ENCODE peak calls at places on chromosomes 6 and 20, in ten cellular contexts. W is lower leg skin, G is GM13976, Z is NB4, A is astrocyte of the spinal cord, N is heart right ventricle, O is HFFc6, U is OCI-LY7, E is uterus, I is stomach. J is an unnamed sample.

GRCh38 chr6:22596011-22596410 is 26.6 kb downstream of the HDGFL1 start:
- DNase-seq in A (no peak), U (no peak), I (no peak), N (no peak), G (no peak), O (no peak), Z (no peak), E (no peak), W (no peak), J (no peak)

GRCh38 chr20:19603390-19603753 is 154.7 kb upstream of the RIN2 start:
- DNase-seq in A (no peak), W (no peak), N (no peak), I (no peak), E (no peak), Z (no peak), U (no peak), O (no peak), G (no peak), J (no peak)

GRCh38 chr20:11271319-11271718 is 597.5 kb upstream of the JAG1 start:
- DNase-seq in E (no peak), G (no peak), I (no peak), Z (no peak), W (no peak), U (no peak), O (no peak), N (no peak), A (no peak), J (no peak)

GRCh38 chr20:63225082-63225454 is 9.1 kb upstream of the YTHDF1 start:
- DNase-seq in U (no peak), I (no peak), W (no peak), Z (no peak), G (no peak), E (no peak), A (no peak), O (no peak), N (no peak), J (no peak)

GRCh38 chr6:6942826-6943225 is 164.9 kb upstream of the RREB1 start:
- DNase-seq in A (peak), Z (peak), O (peak), I (no peak), W (peak), G (peak), N (peak), U (no peak), E (no peak), J (peak)

GRCh38 chr6:34437644-34437970 is 11.7 kb upstream of the RPS10 start:
- DNase-seq in N (no peak), G (no peak), Z (no peak), O (no peak), W (no peak), U (no peak), E (no peak), I (no peak), A (no peak), J (no peak)

GRCh38 chr6:38671885-38672467 is 31.0 kb downstream of the GLO1 start:
- DNase-seq in O (peak), A (peak), G (peak), Z (peak), U (peak), W (no peak), I (no peak), E (no peak), N (no peak), J (peak)

GRCh38 chr6:149015224-149015876 is 268.5 kb downstream of the UST start:
- DNase-seq in G (no peak), W (no peak), A (peak), E (no peak), I (no peak), U (no peak), Z (no peak), N (no peak), O (peak), J (no peak)

GRCh38 chr6:46296586-46296985 is 125.8 kb upstream of the ENPP5 start:
- DNase-seq in Z (no peak), N (no peak), W (no peak), G (no peak), I (no peak), O (no peak), E (no peak), A (no peak), U (no peak), J (no peak)

GRCh38 chr20:25273046-25273445 is 25.2 kb downstream of the PYGB start:
- DNase-seq in A (no peak), I (peak), Z (no peak), O (no peak), N (no peak), E (peak), G (no peak), W (no peak), U (no peak), J (no peak)

GRCh38 chr20:14543040-14543439 is 205.6 kb upstream of the FLRT3 start:
- DNase-seq in O (no peak), I (no peak), A (no peak), E (no peak), Z (no peak), U (no peak), N (no peak), G (no peak), W (no peak), J (no peak)
- TF ChIP-seq CTCF in O (no peak), I (no peak), A (no peak), E (no peak), Z (no peak), U (no peak), N (no peak), G (no peak), W (no peak), J (no peak)

DNA sequence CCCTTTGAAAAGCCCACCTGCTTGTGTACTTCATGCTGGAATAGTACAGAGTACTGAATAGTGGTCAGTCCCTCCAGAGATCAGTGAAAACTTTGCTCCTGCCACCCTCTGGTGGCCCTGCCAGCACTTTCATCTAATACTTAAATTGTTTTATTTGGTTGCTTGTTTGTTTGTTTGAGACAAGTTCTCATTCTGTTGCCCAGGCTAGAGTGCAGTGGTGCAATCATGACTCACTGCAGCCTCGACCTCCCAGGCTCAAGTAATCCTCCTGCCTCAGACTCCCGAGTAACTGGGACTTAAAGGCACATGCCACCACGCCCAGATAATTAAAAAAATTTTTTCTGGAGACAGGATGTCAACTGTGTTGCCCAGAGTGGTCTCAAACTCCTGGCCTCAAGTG is 9.1 kb downstream of the FAM83D start:
- DNase-seq in I (no peak), W (no peak), O (peak), N (no peak), E (no peak), G (no peak), A (peak), U (no peak), Z (peak), J (no peak)
- TF ChIP-seq CTCF in I (no peak), W (no peak), O (peak), N (no peak), E (no peak), G (no peak), A (peak), U (peak), Z (no peak), J (no peak)

GRCh38 chr20:48405909-48406308 is 421.9 kb downstream of the PREX1 start:
- DNase-seq in W (no peak), N (no peak), O (no peak), A (no peak), E (no peak), I (no peak), Z (no peak), U (no peak), G (no peak), J (no peak)
- TF ChIP-seq CTCF in W (no peak), N (no peak), O (no peak), A (no peak), E (no peak), I (no peak), Z (no peak), U (no peak), G (no peak), J (no peak)

DNA sequence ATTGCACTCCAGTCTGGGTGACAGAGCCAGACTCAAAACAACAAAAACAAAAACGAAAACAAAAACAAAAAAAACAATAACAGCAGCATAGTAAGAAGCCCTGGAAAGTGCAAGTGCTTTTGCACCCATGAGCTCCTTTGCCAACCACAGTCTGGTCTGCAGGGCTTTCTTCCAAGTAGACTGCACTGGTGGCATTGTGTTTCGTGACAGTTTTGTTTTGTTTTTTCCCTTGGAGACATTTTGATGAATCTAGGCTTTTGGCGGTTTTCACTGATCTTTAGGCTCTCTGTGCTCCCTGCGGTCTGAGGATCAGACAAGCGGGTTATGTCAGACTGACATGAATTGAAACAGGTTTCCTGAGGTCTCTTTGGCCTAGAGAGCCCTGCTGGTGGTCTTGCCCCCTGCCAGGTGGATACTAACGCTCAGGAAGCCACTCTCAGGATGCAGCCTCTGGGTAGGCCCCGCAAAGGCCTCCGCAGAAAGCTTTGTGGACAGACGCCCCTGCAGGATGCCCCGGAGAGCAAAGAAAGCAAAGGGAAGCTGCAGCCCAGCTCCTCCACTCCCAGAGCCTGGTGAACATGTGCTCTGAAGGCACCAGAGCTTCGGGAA is 555.4 kb upstream of the AGPAT4 start:
- DNase-seq in E (no peak), O (no peak), I (no peak), U (no peak), G (no peak), N (no peak), Z (no peak), A (peak), W (no peak), J (no peak)
- TF ChIP-seq CTCF in E (no peak), O (no peak), I (no peak), U (no peak), G (no peak), N (no peak), Z (no peak), A (peak), W (no peak), J (no peak)

GRCh38 chr6:166454692-166455515 is 72.2 kb upstream of the MPC1 start:
- DNase-seq in N (no peak), W (no peak), U (no peak), G (no peak), O (no peak), Z (no peak), A (no peak), I (no peak), E (no peak), J (no peak)

GRCh38 chr6:166459272-166459671 is 76.5 kb upstream of the MPC1 start:
- DNase-seq in N (no peak), I (no peak), E (no peak), A (no peak), U (no peak), O (no peak), G (no peak), W (no peak), Z (no peak), J (no peak)

GRCh38 chr6:166453651-166454050 is 70.9 kb upstream of the MPC1 start:
- DNase-seq in N (no peak), I (no peak), A (no peak), U (no peak), Z (no peak), W (no peak), G (no peak), E (no peak), O (no peak), J (no peak)

GRCh38 chr6:166459906-166460305 is 77.2 kb upstream of the MPC1 start:
- DNase-seq in Z (no peak), W (no peak), A (no peak), I (no peak), E (no peak), O (no peak), U (no peak), G (no peak), N (no peak), J (no peak)

DNA sequence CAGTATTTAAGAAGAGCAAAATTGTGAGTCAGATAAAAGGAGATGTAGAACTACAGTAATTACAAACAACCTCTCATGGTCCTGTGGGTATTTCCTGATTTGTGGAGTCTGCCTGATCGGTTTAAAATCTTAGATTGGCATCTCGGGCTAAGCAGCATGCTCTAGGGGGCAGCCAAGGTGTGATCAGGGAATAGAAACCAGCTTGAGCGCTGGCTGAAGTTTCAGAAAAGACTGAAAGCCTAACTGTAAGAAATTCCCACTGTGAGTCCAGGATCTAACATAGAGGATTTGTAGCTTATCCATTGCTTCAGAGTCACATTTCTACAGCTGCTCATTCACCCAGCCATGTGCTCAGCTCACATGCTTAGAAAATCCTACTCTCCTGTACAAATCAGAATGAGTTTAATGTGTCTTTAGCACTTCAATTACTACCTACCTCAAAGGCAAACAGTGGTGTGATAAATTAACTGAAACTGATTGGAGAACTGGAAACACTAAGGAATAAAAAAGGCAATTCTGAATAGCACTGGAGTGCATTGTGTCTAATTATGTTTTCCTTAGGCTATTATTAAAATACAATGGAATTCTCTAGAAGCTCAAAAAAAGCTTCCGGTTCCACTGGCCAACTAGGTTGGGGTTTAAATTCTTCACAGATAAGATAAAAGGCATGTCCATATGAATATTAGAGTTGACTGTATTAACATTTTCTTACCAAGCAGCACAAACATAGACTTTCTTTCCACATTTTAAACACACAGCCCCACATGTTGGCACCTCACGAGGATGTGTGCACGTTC is 73.8 kb upstream of the MPC1 start:
- DNase-seq in A (peak), Z (peak), G (no peak), W (no peak), O (no peak), I (no peak), N (no peak), E (no peak), U (peak), J (peak)
- TF ChIP-seq CTCF in A (peak), Z (no peak), G (peak), W (no peak), O (peak), I (peak), N (no peak), E (peak), U (peak), J (peak)

J was measured in GM20000.